ENCODE peak calls at places on chromosomes 1 and 21, in four cellular contexts. G is GM12878, O is K562, N is HepG2. W is an unnamed sample.

GRCh38 chr1:207808911-207809555 is 57.2 kb downstream of the CD46 start:
- DNase-seq in G (no peak), O (no peak), N (no peak), W (no peak)

GRCh38 chr1:27527857-27528700 is 38.1 kb upstream of the WASF2 start:
- DNase-seq in G (no peak), O (peak), N (no peak), W (no peak)

GRCh38 chr21:32308696-32309095 is 10.0 kb downstream of the MRAP start:
- DNase-seq in G (no peak), O (no peak), N (no peak), W (no peak)

GRCh38 chr1:33281554-33282303 is 25.4 kb downstream of the ZNF362 start:
- DNase-seq in G (no peak), O (no peak), N (no peak), W (no peak)

GRCh38 chr1:208254862-208255261 is 10.7 kb upstream of the PLXNA2 start:
- DNase-seq in G (no peak), O (no peak), N (no peak), W (no peak)

GRCh38 chr1:81703736-81704463 is 96.8 kb upstream of the ADGRL2 start:
- DNase-seq in G (no peak), O (no peak), N (no peak), W (no peak)

GRCh38 chr1:170494369-170494768 is 37.6 kb upstream of the GORAB start:
- DNase-seq in G (no peak), O (no peak), N (no peak), W (no peak)

GRCh38 chr1:8866792-8867415 is 11.6 kb downstream of the ENO1 start:
- DNase-seq in G (no peak), O (no peak), N (no peak), W (no peak)

GRCh38 chr1:171434717-171435346 is 50.5 kb upstream of the PRRC2C start:
- DNase-seq in G (no peak), O (no peak), N (no peak), W (no peak)

GRCh38 chr21:46605759-46606426 is 1.0 kb upstream of the S100B start:
- DNase-seq in G (peak), O (peak), N (no peak), W (no peak)

GRCh38 chr21:46604329-46604974 is 430 bp downstream of the S100B start:
- DNase-seq in G (no peak), O (no peak), N (no peak), W (no peak)

GRCh38 chr21:46603228-46603627 is 1.7 kb downstream of the S100B start:
- DNase-seq in G (no peak), O (peak), N (no peak), W (no peak)

GRCh38 chr21:46606427-46606813 is 1.5 kb upstream of the S100B start:
- DNase-seq in G (no peak), O (no peak), N (no peak), W (no peak)

GRCh38 chr21:46604975-46605758 is at the start of gene S100B:
- DNase-seq in G (no peak), O (peak), N (no peak), W (no peak)
- TF ChIP-seq CBX5 in G (no peak), O (no peak), N (no peak), W (no peak)

GRCh38 chr1:163661386-163661785 is 339.6 kb downstream of the NUF2 start:
- DNase-seq in G (no peak), O (no peak), N (no peak), W (no peak)

GRCh38 chr1:163656367-163656766 is 334.6 kb downstream of the NUF2 start:
- DNase-seq in G (no peak), O (no peak), N (no peak), W (no peak)

GRCh38 chr1:163652441-163652840 is 330.7 kb downstream of the NUF2 start:
- DNase-seq in G (no peak), O (no peak), N (no peak), W (no peak)

GRCh38 chr1:163650624-163651023 is 328.9 kb downstream of the NUF2 start:
- DNase-seq in G (no peak), O (no peak), N (no peak), W (no peak)

GRCh38 chr1:163655565-163655964 is 333.8 kb downstream of the NUF2 start:
- DNase-seq in G (no peak), O (no peak), N (no peak), W (no peak)
- TF ChIP-seq CREB1 in G (no peak), O (no peak), N (no peak), W (no peak)

GRCh38 chr1:240693844-240694243 is 81.9 kb upstream of the GREM2 start:
- DNase-seq in G (no peak), O (no peak), N (no peak), W (no peak)

GRCh38 chr1:240692339-240692705 is 80.4 kb upstream of the GREM2 start:
- DNase-seq in G (no peak), O (no peak), N (no peak), W (no peak)

GRCh38 chr1:240693036-240693435 is 81.1 kb upstream of the GREM2 start:
- DNase-seq in G (no peak), O (no peak), N (no peak), W (no peak)

GRCh38 chr1:240691521-240692338 is 79.8 kb upstream of the GREM2 start:
- DNase-seq in G (no peak), O (no peak), N (peak), W (peak)

DNA sequence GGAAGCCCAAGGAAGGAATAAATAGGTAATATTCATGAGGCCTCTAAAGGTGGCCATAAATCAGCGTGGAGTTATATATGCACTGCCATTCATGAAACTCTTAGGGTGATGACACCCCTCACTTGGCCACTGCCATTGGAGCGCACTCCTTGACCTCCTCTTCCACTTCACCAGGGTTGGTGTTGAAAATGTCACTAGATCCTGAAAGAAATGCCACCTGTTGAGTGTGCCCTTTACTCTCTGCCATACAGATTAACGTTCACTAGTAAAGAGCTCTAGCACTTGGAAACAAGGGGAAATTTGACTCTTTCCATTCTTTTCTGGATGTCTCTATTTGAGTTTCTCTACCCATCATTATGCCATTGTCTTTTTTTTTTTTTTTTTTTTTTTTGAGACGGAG is 83.5 kb upstream of the GREM2 start:
- DNase-seq in G (no peak), O (no peak), N (no peak), W (no peak)
- TF ChIP-seq CBX5 in G (no peak), O (no peak), N (no peak), W (no peak)

GRCh38 chr21:34912022-34912933 is 136.8 kb downstream of the RUNX1 start:
- DNase-seq in G (no peak), O (no peak), N (no peak), W (no peak)

GRCh38 chr21:34911360-34911759 is 137.7 kb downstream of the RUNX1 start:
- DNase-seq in G (no peak), O (no peak), N (no peak), W (no peak)

GRCh38 chr21:34915364-34915834 is 133.7 kb downstream of the RUNX1 start:
- DNase-seq in G (no peak), O (no peak), N (no peak), W (no peak)

GRCh38 chr21:34914239-34914638 is 134.9 kb downstream of the RUNX1 start:
- DNase-seq in G (no peak), O (no peak), N (no peak), W (no peak)

GRCh38 chr21:34913786-34914185 is 135.3 kb downstream of the RUNX1 start:
- DNase-seq in G (no peak), O (no peak), N (no peak), W (no peak)
- TF ChIP-seq CREB1 in G (no peak), O (no peak), N (no peak), W (no peak)

GRCh38 chr1:80509965-80510522 is 1290.7 kb upstream of the ADGRL2 start:
- DNase-seq in G (no peak), O (no peak), N (no peak), W (peak)
- TF ChIP-seq CBX5 in G (no peak), O (no peak), N (no peak), W (no peak)